ENCODE peak calls at places on chromosome 11, in six cellular contexts. Y, O, M, X, G and H are unnamed samples.

GRCh38 chr11:81359476-81359875 is 1374.2 kb downstream of the FAM181B start:
- DNase-seq in Y (no peak), O (no peak), M (no peak), X (no peak), G (no peak), H (peak)

GRCh38 chr11:30635401-30635989 is 49.3 kb upstream of the MPPED2 start:
- DNase-seq in Y (no peak), O (peak), M (peak), X (no peak), G (peak), H (no peak)

GRCh38 chr11:121163658-121164308 is 62.7 kb downstream of the TECTA start:
- DNase-seq in Y (no peak), O (no peak), M (no peak), X (no peak), G (no peak), H (peak)

GRCh38 chr11:1839204-1839923 is 583 bp downstream of the TNNI2 start:
- DNase-seq in Y (no peak), O (no peak), M (no peak), X (peak), G (no peak), H (no peak)

GRCh38 chr11:65418431-65418680 is 4.2 kb upstream of the NEAT1 start:
- DNase-seq in Y (no peak), O (no peak), M (no peak), X (no peak), G (no peak), H (no peak)

GRCh38 chr11:30789270-30789669 is 203.1 kb upstream of the MPPED2 start:
- DNase-seq in Y (peak), O (no peak), M (no peak), X (no peak), G (no peak), H (no peak)

GRCh38 chr11:69744435-69744834 is 30.7 kb downstream of the FGF4 start:
- DNase-seq in Y (no peak), O (no peak), M (peak), X (no peak), G (no peak), H (peak)

GRCh38 chr11:23021287-23021863 is 161.1 kb upstream of the CCDC179 start:
- DNase-seq in Y (peak), O (peak), M (peak), X (peak), G (peak), H (peak)

GRCh38 chr11:72208281-72208680 is 8.3 kb upstream of the FOLR2 start:
- DNase-seq in Y (no peak), O (no peak), M (no peak), X (no peak), G (no peak), H (no peak)

GRCh38 chr11:95917188-95918036 is 6.5 kb downstream of the MTMR2 start:
- DNase-seq in Y (no peak), O (peak), M (no peak), X (no peak), G (no peak), H (peak)

GRCh38 chr11:75498556-75499255 is 27.0 kb downstream of the GDPD5 start:
- DNase-seq in Y (peak), O (no peak), M (no peak), X (no peak), G (no peak), H (peak)

GRCh38 chr11:57778318-57779037 is 16.9 kb downstream of the CTNND1 start:
- DNase-seq in Y (peak), O (peak), M (peak), X (no peak), G (peak), H (peak)

GRCh38 chr11:93393386-93393785 is 62.8 kb downstream of the DEUP1 start:
- DNase-seq in Y (no peak), O (no peak), M (no peak), X (no peak), G (no peak), H (no peak)

GRCh38 chr11:44028816-44029506 is 18.8 kb upstream of the ACCSL start:
- DNase-seq in Y (peak), O (no peak), M (no peak), X (no peak), G (no peak), H (no peak)

GRCh38 chr11:100576044-100577021 is 110.8 kb upstream of the ARHGAP42 start:
- DNase-seq in Y (peak), O (peak), M (peak), X (peak), G (peak), H (peak)

GRCh38 chr11:34140149-34140548 is 34.7 kb downstream of the NAT10 start:
- DNase-seq in Y (no peak), O (no peak), M (no peak), X (no peak), G (no peak), H (no peak)

GRCh38 chr11:62217191-62217748 is 8.8 kb downstream of the SCGB2A1 start:
- DNase-seq in Y (peak), O (no peak), M (peak), X (peak), G (peak), H (peak)

GRCh38 chr11:93143186-93143585 is 54.6 kb downstream of the SLC36A4 start:
- DNase-seq in Y (peak), O (no peak), M (no peak), X (no peak), G (no peak), H (no peak)

GRCh38 chr11:13126430-13126829 is 117.3 kb downstream of the RASSF10 start:
- DNase-seq in Y (no peak), O (no peak), M (no peak), X (no peak), G (no peak), H (peak)

GRCh38 chr11:132844956-132845355 is 687.3 kb downstream of the OPCML start:
- DNase-seq in Y (peak), O (no peak), M (no peak), X (no peak), G (no peak), H (peak)

DNA sequence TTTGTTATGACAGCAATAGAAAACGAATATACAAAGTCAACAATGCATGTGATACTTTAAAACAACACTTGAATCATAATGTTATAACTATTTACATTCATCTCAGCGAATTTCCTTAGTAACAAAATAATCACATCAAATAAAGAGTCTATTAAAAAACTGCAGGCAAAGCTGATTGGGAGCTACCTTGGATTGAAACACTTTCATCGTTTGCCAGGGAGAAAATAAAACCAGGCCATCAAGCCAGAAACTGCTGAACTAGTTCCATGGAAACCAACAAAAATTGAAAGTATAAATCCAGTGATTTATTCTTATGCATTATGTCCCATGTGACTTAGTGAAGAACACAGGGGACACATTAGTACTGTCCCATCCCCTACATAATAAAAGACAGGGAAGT is 21.8 kb downstream of the SLC35F2 start:
- DNase-seq in Y (no peak), O (no peak), M (no peak), X (no peak), G (no peak), H (peak)
- H3K27ac ChIP-seq in Y (no peak), O (no peak), M (no peak), X (no peak), G (no peak), H (peak)

GRCh38 chr11:87295237-87295636 is 257.5 kb downstream of the TMEM135 start:
- DNase-seq in Y (no peak), O (no peak), M (peak), X (peak), G (no peak), H (no peak)
- TF ChIP-seq EZH2phosphoT487 in Y (no peak), O (no peak), M (no peak), X (no peak), G (no peak), H (no peak)

GRCh38 chr11:35346472-35347136 is 72.8 kb downstream of the SLC1A2 start:
- DNase-seq in Y (no peak), O (no peak), M (no peak), X (no peak), G (no peak), H (no peak)

GRCh38 chr11:35344990-35345655 is 74.2 kb downstream of the SLC1A2 start:
- DNase-seq in Y (no peak), O (no peak), M (no peak), X (no peak), G (no peak), H (no peak)

GRCh38 chr11:35340101-35340500 is 79.3 kb downstream of the SLC1A2 start:
- DNase-seq in Y (no peak), O (no peak), M (no peak), X (no peak), G (no peak), H (no peak)

GRCh38 chr11:35340715-35341114 is 78.6 kb downstream of the SLC1A2 start:
- DNase-seq in Y (no peak), O (no peak), M (no peak), X (no peak), G (no peak), H (no peak)

GRCh38 chr11:35343033-35343598 is 76.2 kb downstream of the SLC1A2 start:
- DNase-seq in Y (no peak), O (no peak), M (no peak), X (no peak), G (no peak), H (no peak)
- H2AFZ ChIP-seq in Y (no peak), O (no peak), M (no peak), X (no peak), G (no peak), H (no peak)

GRCh38 chr11:11806074-11806473 is 35.7 kb upstream of the USP47 start:
- DNase-seq in Y (no peak), O (no peak), M (no peak), X (no peak), G (no peak), H (no peak)

GRCh38 chr11:11806586-11806985 is 35.2 kb upstream of the USP47 start:
- DNase-seq in Y (no peak), O (no peak), M (no peak), X (no peak), G (no peak), H (no peak)

GRCh38 chr11:11808992-11809583 is 32.7 kb upstream of the USP47 start:
- DNase-seq in Y (no peak), O (no peak), M (no peak), X (no peak), G (no peak), H (no peak)

GRCh38 chr11:11805228-11805627 is 36.5 kb upstream of the USP47 start:
- DNase-seq in Y (no peak), O (no peak), M (no peak), X (no peak), G (no peak), H (no peak)

DNA sequence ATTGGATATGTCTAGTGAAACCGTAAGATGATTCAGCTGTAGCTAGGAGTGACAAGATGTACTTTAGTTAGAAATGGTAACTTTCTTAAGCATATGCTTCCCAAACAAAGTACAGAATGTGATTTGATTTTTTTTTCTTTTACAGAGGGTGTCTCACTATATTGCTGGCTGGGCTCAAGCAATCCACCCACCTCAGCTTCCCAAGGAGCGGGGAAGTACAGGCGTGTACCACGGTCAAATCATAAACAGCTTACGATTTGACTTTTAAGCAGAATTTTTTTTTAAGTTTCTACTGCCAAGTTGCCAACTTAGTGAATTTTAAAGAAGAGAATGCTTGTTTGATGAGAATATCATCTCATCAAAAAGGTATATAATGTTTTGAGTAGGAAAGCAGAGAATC is 34.0 kb upstream of the USP47 start:
- DNase-seq in Y (no peak), O (no peak), M (no peak), X (no peak), G (no peak), H (no peak)
- H3K27ac ChIP-seq in Y (no peak), O (no peak), M (no peak), X (no peak), G (no peak), H (no peak)

GRCh38 chr11:118290923-118291322 is 13.6 kb upstream of the CD3E start:
- DNase-seq in Y (peak), O (no peak), M (peak), X (peak), G (peak), H (peak)
- TF ChIP-seq EZH2phosphoT487 in Y (no peak), O (no peak), M (no peak), X (no peak), G (no peak), H (no peak)

GRCh38 chr11:105297463-105297862 is 157.9 kb upstream of the CARD18 start:
- DNase-seq in Y (peak), O (no peak), M (no peak), X (no peak), G (no peak), H (peak)

GRCh38 chr11:105298174-105298573 is 158.6 kb upstream of the CARD18 start:
- DNase-seq in Y (no peak), O (no peak), M (no peak), X (no peak), G (peak), H (no peak)

GRCh38 chr11:105298630-105299029 is 159.1 kb upstream of the CARD18 start:
- DNase-seq in Y (peak), O (no peak), M (no peak), X (no peak), G (no peak), H (peak)

GRCh38 chr11:105296386-105296785 is 156.8 kb upstream of the CARD18 start:
- DNase-seq in Y (no peak), O (no peak), M (no peak), X (no peak), G (no peak), H (no peak)

GRCh38 chr11:105296806-105297205 is 157.2 kb upstream of the CARD18 start:
- DNase-seq in Y (no peak), O (no peak), M (no peak), X (no peak), G (no peak), H (no peak)
- H2AFZ ChIP-seq in Y (no peak), O (no peak), M (peak), X (no peak), G (peak), H (no peak)

DNA sequence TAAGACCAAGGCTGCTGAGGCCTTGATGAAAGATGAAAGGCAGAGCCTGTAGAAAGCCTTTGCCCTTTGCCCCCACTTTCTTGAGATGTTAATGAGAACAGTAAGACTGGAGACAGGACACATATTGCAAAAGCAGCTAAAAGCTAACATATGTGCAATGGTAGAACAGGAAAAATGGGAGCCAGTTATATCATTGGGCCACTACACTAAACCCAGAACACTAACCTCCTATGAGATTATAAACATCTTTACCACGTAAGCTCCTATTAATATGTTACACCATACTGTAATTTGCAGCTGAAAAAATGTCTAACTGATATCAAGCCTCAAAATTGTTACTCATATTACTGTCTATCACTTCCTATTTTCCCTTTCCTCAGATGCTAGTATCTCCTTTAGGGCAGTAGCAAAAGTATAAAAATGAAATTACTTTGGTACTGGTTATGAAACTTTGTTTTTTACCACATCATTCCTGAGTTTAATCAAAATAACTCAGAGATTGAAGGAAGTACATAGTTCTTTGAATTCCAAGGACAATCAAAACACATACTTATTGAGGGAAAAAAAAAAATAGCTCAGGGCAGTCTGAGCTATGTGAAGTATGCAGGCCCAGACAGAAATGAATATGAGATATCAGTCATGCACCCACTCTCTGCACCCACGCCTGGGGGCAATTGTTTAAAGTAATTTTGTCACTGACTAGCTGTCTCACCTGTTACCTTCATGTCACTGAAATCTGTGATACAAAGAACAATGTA is 9.1 kb downstream of the HPS5 start:
- DNase-seq in Y (peak), O (no peak), M (no peak), X (no peak), G (no peak), H (no peak)
- H3K27ac ChIP-seq in Y (peak), O (peak), M (no peak), X (no peak), G (no peak), H (no peak)